ENCODE peak calls at places on chromosomes 2 and 18, in six cellular contexts. One of them, this sample, is unnamed.

GRCh38 chr18:54932472-54932871 is 26.8 kb downstream of the CCDC68 start:
- DNase-seq in SJSA1: no peak
- DNase-seq in Peyer's patch: no peak
- DNase-seq in testis: no peak
- DNase-seq in ascending aorta: no peak
- DNase-seq in lower lobe of right lung: no peak
- DNase-seq in this sample: no peak

GRCh38 chr2:98507940-98508689 is 63.5 kb downstream of the INPP4A start:
- DNase-seq in SJSA1: no peak
- DNase-seq in Peyer's patch: peak; percentile 20
- DNase-seq in testis: peak; percentile 52
- DNase-seq in ascending aorta: no peak
- DNase-seq in lower lobe of right lung: peak; percentile 72
- DNase-seq in this sample: peak; percentile 74

GRCh38 chr2:8566788-8567468 is 114.9 kb upstream of the ID2 start:
- DNase-seq in SJSA1: no peak
- DNase-seq in Peyer's patch: peak; percentile 10
- DNase-seq in testis: no peak
- DNase-seq in ascending aorta: peak; percentile 21
- DNase-seq in lower lobe of right lung: no peak
- DNase-seq in this sample: no peak

GRCh38 chr2:100281521-100282438 is 40.5 kb downstream of the LONRF2 start:
- DNase-seq in SJSA1: no peak
- DNase-seq in Peyer's patch: no peak
- DNase-seq in testis: peak; percentile 84
- DNase-seq in ascending aorta: no peak
- DNase-seq in lower lobe of right lung: no peak
- DNase-seq in this sample: no peak

GRCh38 chr2:165957030-165957675 is 3.6 kb upstream of the TTC21B start:
- DNase-seq in SJSA1: peak; percentile 55
- DNase-seq in Peyer's patch: no peak
- DNase-seq in testis: peak; percentile 44
- DNase-seq in ascending aorta: no peak
- DNase-seq in lower lobe of right lung: no peak
- DNase-seq in this sample: no peak

GRCh38 chr2:74743778-74744177 is 89.7 kb downstream of the SEMA4F start:
- DNase-seq in SJSA1: no peak
- DNase-seq in Peyer's patch: no peak
- DNase-seq in testis: no peak
- DNase-seq in ascending aorta: no peak
- DNase-seq in lower lobe of right lung: no peak
- DNase-seq in this sample: no peak

GRCh38 chr2:189022002-189022401 is 47.8 kb downstream of the COL3A1 start:
- DNase-seq in SJSA1: no peak
- DNase-seq in Peyer's patch: no peak
- DNase-seq in testis: no peak
- DNase-seq in ascending aorta: peak; percentile 73
- DNase-seq in lower lobe of right lung: no peak
- DNase-seq in this sample: no peak

GRCh38 chr2:25349397-25349796 is 7.7 kb upstream of the DNMT3A start:
- DNase-seq in SJSA1: no peak
- DNase-seq in Peyer's patch: no peak
- DNase-seq in testis: no peak
- DNase-seq in ascending aorta: no peak
- DNase-seq in lower lobe of right lung: no peak
- DNase-seq in this sample: no peak

GRCh38 chr2:109463891-109464290 is 149.9 kb downstream of the SEPTIN10 start:
- DNase-seq in SJSA1: no peak
- DNase-seq in Peyer's patch: no peak
- DNase-seq in testis: no peak
- DNase-seq in ascending aorta: no peak
- DNase-seq in lower lobe of right lung: no peak
- DNase-seq in this sample: no peak

GRCh38 chr2:8625399-8626283 is 56.2 kb upstream of the ID2 start:
- DNase-seq in SJSA1: no peak
- DNase-seq in Peyer's patch: no peak
- DNase-seq in testis: no peak
- DNase-seq in ascending aorta: peak; percentile 61
- DNase-seq in lower lobe of right lung: peak; percentile 38
- DNase-seq in this sample: no peak

GRCh38 chr2:230924470-230925341 is at the start of gene GPR55:
- DNase-seq in SJSA1: peak; percentile 35
- DNase-seq in Peyer's patch: peak; percentile 74
- DNase-seq in testis: no peak
- DNase-seq in ascending aorta: peak; percentile 61
- DNase-seq in lower lobe of right lung: peak; percentile 48
- DNase-seq in this sample: no peak

GRCh38 chr18:26549103-26549485 is 741 bp upstream of the KCTD1 start:
- DNase-seq in SJSA1: peak; percentile 49
- DNase-seq in Peyer's patch: no peak
- DNase-seq in testis: no peak
- DNase-seq in ascending aorta: peak; percentile 69
- DNase-seq in lower lobe of right lung: peak; percentile 39
- DNase-seq in this sample: peak; percentile 16

GRCh38 chr2:104388296-104388695 is 465.6 kb upstream of the POU3F3 start:
- DNase-seq in SJSA1: no peak
- DNase-seq in Peyer's patch: no peak
- DNase-seq in testis: no peak
- DNase-seq in ascending aorta: no peak
- DNase-seq in lower lobe of right lung: no peak
- DNase-seq in this sample: no peak

GRCh38 chr18:79560042-79560860 is 119.4 kb upstream of the CTDP1 start:
- DNase-seq in SJSA1: peak; percentile 43
- DNase-seq in Peyer's patch: no peak
- DNase-seq in testis: no peak
- DNase-seq in ascending aorta: peak; percentile 48
- DNase-seq in lower lobe of right lung: peak; percentile 34
- DNase-seq in this sample: no peak

GRCh38 chr18:40932862-40933261 is 1022.2 kb upstream of the PIK3C3 start:
- DNase-seq in SJSA1: no peak
- DNase-seq in Peyer's patch: no peak
- DNase-seq in testis: no peak
- DNase-seq in ascending aorta: no peak
- DNase-seq in lower lobe of right lung: no peak
- DNase-seq in this sample: no peak

GRCh38 chr18:13538630-13539029 is 187.7 kb downstream of the FAM210A start:
- DNase-seq in SJSA1: no peak
- DNase-seq in Peyer's patch: no peak
- DNase-seq in testis: no peak
- DNase-seq in ascending aorta: no peak
- DNase-seq in lower lobe of right lung: no peak
- DNase-seq in this sample: no peak

GRCh38 chr2:27956895-27957294 is 66.4 kb downstream of the BABAM2 start:
- DNase-seq in SJSA1: no peak
- DNase-seq in Peyer's patch: no peak
- DNase-seq in testis: no peak
- DNase-seq in ascending aorta: no peak
- DNase-seq in lower lobe of right lung: no peak
- DNase-seq in this sample: no peak

GRCh38 chr2:229429529-229430067 is 158.5 kb upstream of the PID1 start:
- DNase-seq in SJSA1: no peak
- DNase-seq in Peyer's patch: no peak
- DNase-seq in testis: no peak
- DNase-seq in ascending aorta: no peak
- DNase-seq in lower lobe of right lung: no peak
- DNase-seq in this sample: no peak

GRCh38 chr2:201860541-201861154 is 54.3 kb downstream of the CDK15 start:
- DNase-seq in SJSA1: peak; percentile 64
- DNase-seq in Peyer's patch: peak; percentile 20
- DNase-seq in testis: peak; percentile 68
- DNase-seq in ascending aorta: no peak
- DNase-seq in lower lobe of right lung: no peak
- DNase-seq in this sample: no peak

GRCh38 chr2:113217455-113218282 is 43.9 kb downstream of the PSD4 start:
- DNase-seq in SJSA1: no peak
- DNase-seq in Peyer's patch: no peak
- DNase-seq in testis: no peak
- DNase-seq in ascending aorta: no peak
- DNase-seq in lower lobe of right lung: no peak
- DNase-seq in this sample: peak; percentile 47

GRCh38 chr2:226132632-226133215 is 666.9 kb downstream of the IRS1 start:
- DNase-seq in SJSA1: no peak
- DNase-seq in Peyer's patch: no peak
- DNase-seq in testis: no peak
- DNase-seq in ascending aorta: no peak
- DNase-seq in lower lobe of right lung: no peak
- DNase-seq in this sample: no peak

GRCh38 chr2:61158356-61158944 is 3.5 kb upstream of the C2orf74 start:
- DNase-seq in SJSA1: no peak
- DNase-seq in Peyer's patch: no peak
- DNase-seq in testis: no peak
- DNase-seq in ascending aorta: no peak
- DNase-seq in lower lobe of right lung: no peak
- DNase-seq in this sample: no peak

GRCh38 chr2:71812736-71813135 is 334.9 kb downstream of the CYP26B1 start:
- DNase-seq in SJSA1: no peak
- DNase-seq in Peyer's patch: no peak
- DNase-seq in testis: peak; percentile 2
- DNase-seq in ascending aorta: peak; percentile 15
- DNase-seq in lower lobe of right lung: no peak
- DNase-seq in this sample: no peak

GRCh38 chr2:112627060-112628040 is 18.4 kb upstream of the SLC20A1 start:
- DNase-seq in SJSA1: peak; percentile 84
- DNase-seq in Peyer's patch: no peak
- DNase-seq in testis: no peak
- DNase-seq in ascending aorta: peak; percentile 89
- DNase-seq in lower lobe of right lung: no peak
- DNase-seq in this sample: peak; percentile 45

GRCh38 chr2:228318218-228318617 is 136.7 kb upstream of the SPHKAP start:
- DNase-seq in SJSA1: no peak
- DNase-seq in Peyer's patch: no peak
- DNase-seq in testis: peak; percentile 40
- DNase-seq in ascending aorta: no peak
- DNase-seq in lower lobe of right lung: no peak
- DNase-seq in this sample: no peak

GRCh38 chr2:119808516-119809147 is 48.9 kb downstream of the PTPN4 start:
- DNase-seq in SJSA1: no peak
- DNase-seq in Peyer's patch: no peak
- DNase-seq in testis: no peak
- DNase-seq in ascending aorta: no peak
- DNase-seq in lower lobe of right lung: no peak
- DNase-seq in this sample: no peak

GRCh38 chr2:195533771-195534642 is 123.0 kb upstream of the SLC39A10 start:
- DNase-seq in SJSA1: peak; percentile 77
- DNase-seq in Peyer's patch: peak; percentile 55
- DNase-seq in testis: peak; percentile 60
- DNase-seq in ascending aorta: peak; percentile 92
- DNase-seq in lower lobe of right lung: no peak
- DNase-seq in this sample: peak; percentile 29

GRCh38 chr2:58740381-58740780 is 499.3 kb upstream of the FANCL start:
- DNase-seq in SJSA1: no peak
- DNase-seq in Peyer's patch: no peak
- DNase-seq in testis: no peak
- DNase-seq in ascending aorta: no peak
- DNase-seq in lower lobe of right lung: no peak
- DNase-seq in this sample: no peak

GRCh38 chr2:241071677-241072111 is 30.4 kb downstream of the MTERF4 start:
- DNase-seq in SJSA1: no peak
- DNase-seq in Peyer's patch: no peak
- DNase-seq in testis: peak; percentile 11
- DNase-seq in ascending aorta: no peak
- DNase-seq in lower lobe of right lung: no peak
- DNase-seq in this sample: no peak

GRCh38 chr2:229485782-229486181 is 214.7 kb upstream of the PID1 start:
- DNase-seq in SJSA1: no peak
- DNase-seq in Peyer's patch: no peak
- DNase-seq in testis: peak; percentile 26
- DNase-seq in ascending aorta: no peak
- DNase-seq in lower lobe of right lung: no peak
- DNase-seq in this sample: no peak

GRCh38 chr2:40448476-40449079 is 3.3 kb downstream of the SLC8A1 start:
- DNase-seq in SJSA1: no peak
- DNase-seq in Peyer's patch: no peak
- DNase-seq in testis: peak; percentile 37
- DNase-seq in ascending aorta: no peak
- DNase-seq in lower lobe of right lung: no peak
- DNase-seq in this sample: no peak

GRCh38 chr18:50696436-50696835 is 123.4 kb downstream of the MRO start:
- DNase-seq in SJSA1: no peak
- DNase-seq in Peyer's patch: no peak
- DNase-seq in testis: no peak
- DNase-seq in ascending aorta: no peak
- DNase-seq in lower lobe of right lung: no peak
- DNase-seq in this sample: no peak

GRCh38 chr2:50719837-50720694 is 311.9 kb downstream of the NRXN1 start:
- DNase-seq in SJSA1: no peak
- DNase-seq in Peyer's patch: no peak
- DNase-seq in testis: no peak
- DNase-seq in ascending aorta: no peak
- DNase-seq in lower lobe of right lung: no peak
- DNase-seq in this sample: no peak

GRCh38 chr18:55384551-55385275 is 203.3 kb downstream of the TCF4 start:
- DNase-seq in SJSA1: no peak
- DNase-seq in Peyer's patch: peak; percentile 43
- DNase-seq in testis: peak; percentile 60
- DNase-seq in ascending aorta: no peak
- DNase-seq in lower lobe of right lung: no peak
- DNase-seq in this sample: no peak

GRCh38 chr2:172842749-172843349 is 107.2 kb downstream of the RAPGEF4 start:
- DNase-seq in SJSA1: no peak
- DNase-seq in Peyer's patch: no peak
- DNase-seq in testis: no peak
- DNase-seq in ascending aorta: no peak
- DNase-seq in lower lobe of right lung: no peak
- DNase-seq in this sample: no peak
- H3K4me3 ChIP-seq in SJSA1: no peak overlapping the region
- H3K4me3 ChIP-seq in Peyer's patch: no peak overlapping the region
- H3K4me3 ChIP-seq in testis: no peak overlapping the region
- H3K4me3 ChIP-seq in ascending aorta: no peak overlapping the region
- H3K4me3 ChIP-seq in lower lobe of right lung: no peak overlapping the region
- H3K4me3 ChIP-seq in this sample: no peak overlapping the region

GRCh38 chr2:64455031-64455332 is 1.0 kb downstream of the LGALSL start:
- DNase-seq in SJSA1: no peak
- DNase-seq in Peyer's patch: no peak
- DNase-seq in testis: no peak
- DNase-seq in ascending aorta: no peak
- DNase-seq in lower lobe of right lung: no peak
- DNase-seq in this sample: no peak
- H3K27ac ChIP-seq in SJSA1: no peak overlapping the region
- H3K27ac ChIP-seq in Peyer's patch: peak overlapping the region; percentile 89
- H3K27ac ChIP-seq in testis: peak overlapping the region; percentile 90
- H3K27ac ChIP-seq in ascending aorta: peak overlapping the region; percentile 99
- H3K27ac ChIP-seq in lower lobe of right lung: peak overlapping the region; percentile 95
- H3K27ac ChIP-seq in this sample: peak overlapping the region; percentile 96

GRCh38 chr2:2022941-2023586 is 278.7 kb upstream of the PXDN start:
- DNase-seq in SJSA1: no peak
- DNase-seq in Peyer's patch: no peak
- DNase-seq in testis: no peak
- DNase-seq in ascending aorta: no peak
- DNase-seq in lower lobe of right lung: no peak
- DNase-seq in this sample: no peak
- H3K9me3 ChIP-seq in SJSA1: no peaks in the 10 kb centered on the region
- H3K9me3 ChIP-seq in Peyer's patch: no peaks in the 10 kb centered on the region
- H3K9me3 ChIP-seq in testis: no peaks in the 10 kb centered on the region
- H3K9me3 ChIP-seq in ascending aorta: no peaks in the 10 kb centered on the region
- H3K9me3 ChIP-seq in lower lobe of right lung: no peaks in the 10 kb centered on the region
- H3K9me3 ChIP-seq in this sample: no peaks in the 10 kb centered on the region

DNA sequence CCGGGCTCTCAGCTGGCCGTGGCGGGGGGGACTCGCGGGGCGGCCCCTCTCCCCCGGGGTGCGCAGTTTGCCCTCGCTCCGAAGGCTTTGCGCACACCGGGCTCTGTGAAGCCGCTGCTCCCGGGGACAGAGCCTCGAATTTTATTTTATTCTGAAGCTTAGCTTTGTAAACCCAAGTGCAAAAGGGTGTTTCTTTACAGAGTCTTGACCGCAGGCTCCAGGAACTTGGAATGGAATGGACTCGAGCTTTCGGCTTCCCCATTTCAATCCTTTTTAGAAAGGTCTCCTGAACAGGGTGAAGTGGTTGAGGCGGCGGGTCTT is 2.0 kb downstream of the GALR1 start:
- DNase-seq in SJSA1: no peak
- DNase-seq in Peyer's patch: no peak
- DNase-seq in testis: no peak
- DNase-seq in ascending aorta: no peak
- DNase-seq in lower lobe of right lung: no peak
- DNase-seq in this sample: no peak
- H3K4me3 ChIP-seq in SJSA1: no peak overlapping the region
- H3K4me3 ChIP-seq in Peyer's patch: no peak overlapping the region
- H3K4me3 ChIP-seq in testis: no peak overlapping the region
- H3K4me3 ChIP-seq in ascending aorta: no peak overlapping the region
- H3K4me3 ChIP-seq in lower lobe of right lung: no peak overlapping the region
- H3K4me3 ChIP-seq in this sample: peak overlapping the region; percentile 58